ENCODE peak calls at places on chromosomes 12 and 14, in five cellular contexts. A is frontal cortex; S is stimulated activated CD4-positive, alpha-beta T cell treated with anti-CD3 and anti-CD28 coated beads, Interleukin-1b, Interleukin-23, amount 100 ng/mL, for 24 hours; O is stomach; N is fibroblast of villous mesenchyme. F is an unnamed sample.

GRCh38 chr12:30420561-30420960 is 275.1 kb downstream of the IPO8 start:
- DNase-seq in A (no peak), S (no peak), O (no peak), N (peak; percentile 22), F (peak; percentile 26)

GRCh38 chr12:54173906-54174471 is 14.8 kb downstream of the SMUG1 start:
- DNase-seq in A (no peak), S (no peak), O (no peak), N (no peak), F (no peak)

GRCh38 chr12:54428050-54429013 is 9.3 kb upstream of the ITGA5 start:
- DNase-seq in A (no peak), S (no peak), O (no peak), N (peak; percentile 45), F (peak; percentile 63)

GRCh38 chr12:111056618-111057521 is 136.5 kb upstream of the MYL2 start:
- DNase-seq in A (no peak), S (peak; percentile 22), O (no peak), N (no peak), F (no peak)

GRCh38 chr14:69154779-69155178 is 1.9 kb upstream of the DCAF5 start:
- DNase-seq in A (no peak), S (no peak), O (peak; percentile 55), N (no peak), F (peak; percentile 58)

GRCh38 chr14:33792387-33793368 is 158.2 kb downstream of the EGLN3 start:
- DNase-seq in A (peak; percentile 69), S (peak; percentile 66), O (peak; percentile 85), N (peak; percentile 84), F (peak; percentile 85)

GRCh38 chr12:119158004-119158776 is 20.5 kb upstream of the HSPB8 start:
- DNase-seq in A (no peak), S (no peak), O (no peak), N (no peak), F (no peak)

GRCh38 chr14:88128811-88129210 is 123.9 kb downstream of the GPR65 start:
- DNase-seq in A (no peak), S (no peak), O (no peak), N (no peak), F (no peak)

GRCh38 chr14:59425322-59425945 is 39.7 kb downstream of the GPR135 start:
- DNase-seq in A (no peak), S (no peak), O (no peak), N (peak; percentile 39), F (no peak)

GRCh38 chr14:92688434-92689375 is 59.7 kb downstream of the LGMN start:
- DNase-seq in A (no peak), S (no peak), O (peak; percentile 49), N (no peak), F (no peak)

GRCh38 chr12:11773889-11774677 is 124.6 kb downstream of the ETV6 start:
- DNase-seq in A (no peak), S (no peak), O (no peak), N (no peak), F (no peak)

GRCh38 chr14:100033347-100034052 is 31.7 kb upstream of the EVL start:
- DNase-seq in A (no peak), S (no peak), O (no peak), N (no peak), F (peak; percentile 35)

GRCh38 chr12:125151284-125151683 is 86.0 kb downstream of the AACS start:
- DNase-seq in A (no peak), S (no peak), O (no peak), N (no peak), F (no peak)

GRCh38 chr12:105013892-105014291 is 27.8 kb downstream of the NOPCHAP1 start:
- DNase-seq in A (no peak), S (no peak), O (no peak), N (peak; percentile 34), F (peak; percentile 51)

GRCh38 chr12:6607751-6608591 is 792 bp upstream of the CHD4 start:
- DNase-seq in A (peak; percentile 66), S (no peak), O (peak; percentile 74), N (no peak), F (peak; percentile 75)

GRCh38 chr12:10140001-10140400 is 10.0 kb upstream of the CLEC7A start:
- DNase-seq in A (no peak), S (no peak), O (no peak), N (peak; percentile 66), F (peak; percentile 67)

GRCh38 chr14:69316449-69317391 is 56.8 kb downstream of the GALNT16 start:
- DNase-seq in A (no peak), S (no peak), O (no peak), N (peak; percentile 86), F (peak; percentile 91)

GRCh38 chr14:30443368-30444007 is 115.5 kb upstream of the G2E3 start:
- DNase-seq in A (no peak), S (no peak), O (no peak), N (peak; percentile 44), F (peak; percentile 32)

GRCh38 chr14:22096511-22096890 is 422.9 kb upstream of the OR4E1 start:
- DNase-seq in A (no peak), S (no peak), O (no peak), N (no peak), F (no peak)

GRCh38 chr12:3841783-3842182 is 31.4 kb downstream of the PARP11 start:
- DNase-seq in A (no peak), S (no peak), O (no peak), N (no peak), F (no peak)

GRCh38 chr14:98114122-98114895 is 1157.7 kb downstream of the BCL11B start:
- DNase-seq in A (no peak), S (no peak), O (no peak), N (no peak), F (no peak)

GRCh38 chr12:1279050-1279449 is 288.0 kb downstream of the ERC1 start:
- DNase-seq in A (no peak), S (no peak), O (no peak), N (no peak), F (no peak)

GRCh38 chr12:32586390-32586789 is 92.7 kb upstream of the DNM1L start:
- DNase-seq in A (no peak), S (no peak), O (no peak), N (peak; percentile 20), F (peak; percentile 66)